ENCODE peak calls at places on chromosomes 1 and 21, in six cellular contexts. I, T, X, N, K and B are unnamed samples.
A peak's percentile ranks its signal among the peaks of the same experiment; 100 is the strongest.

GRCh38 chr1:160161965-160162705 is 10.7 kb downstream of the ATP1A4 start:
- DNase-seq in I (no peak), N (no peak), X (peak; percentile 38), K (no peak), T (no peak), B (no peak)

GRCh38 chr1:155297431-155297830 is 3.8 kb downstream of the PKLR start:
- DNase-seq in X (no peak), I (no peak), N (no peak), K (no peak), T (no peak), B (no peak)

GRCh38 chr1:212423879-212424278 is 8.8 kb upstream of the NENF start:
- DNase-seq in K (no peak), I (no peak), T (no peak), X (no peak), N (no peak), B (no peak)

GRCh38 chr1:212286437-212287131 is 1.4 kb downstream of the PPP2R5A start:
- DNase-seq in I (no peak), X (peak; percentile 17), K (no peak), T (peak; percentile 45), N (no peak), B (no peak)

GRCh38 chr1:24964811-24965570 is 34.9 kb upstream of the RUNX3 start:
- DNase-seq in I (peak; percentile 89), X (no peak), K (peak; percentile 56), T (no peak), N (no peak), B (no peak)

GRCh38 chr1:223001653-223002634 is 141.1 kb downstream of the TLR5 start:
- DNase-seq in I (no peak), T (no peak), X (no peak), N (no peak), K (no peak), B (no peak)

GRCh38 chr1:17162941-17163340 is 42.0 kb upstream of the PADI1 start:
- DNase-seq in K (no peak), T (no peak), X (no peak), I (no peak), N (no peak), B (no peak)

GRCh38 chr1:41678141-41678878 is 193.8 kb upstream of the EDN2 start:
- DNase-seq in K (peak; percentile 82), T (no peak), N (no peak), I (no peak), X (peak; percentile 57), B (no peak)

GRCh38 chr1:208506812-208507211 is 262.6 kb upstream of the PLXNA2 start:
- DNase-seq in I (no peak), T (no peak), N (no peak), K (no peak), X (no peak), B (no peak)

GRCh38 chr1:22285545-22286396 is 142.9 kb upstream of the WNT4 start:
- DNase-seq in N (no peak), X (peak; percentile 24), K (no peak), I (no peak), T (no peak), B (no peak)

GRCh38 chr1:169110265-169110664 is 3.8 kb downstream of the ATP1B1 start:
- DNase-seq in T (no peak), N (no peak), I (no peak), K (no peak), X (no peak), B (no peak)

GRCh38 chr1:94182191-94182590 is 55.2 kb downstream of the ARHGAP29 start:
- DNase-seq in X (peak; percentile 21), N (no peak), I (no peak), K (no peak), T (no peak), B (no peak)

GRCh38 chr1:11180342-11180744 is 8.8 kb upstream of the ANGPTL7 start:
- DNase-seq in I (no peak), K (no peak), N (no peak), X (peak; percentile 64), T (no peak), B (no peak)

GRCh38 chr1:221169447-221169889 is 290.2 kb downstream of the HLX start:
- DNase-seq in X (peak; percentile 54), K (no peak), T (no peak), I (no peak), N (no peak), B (no peak)

GRCh38 chr1:205456868-205457724 is 1.3 kb upstream of the BLACAT1 start:
- DNase-seq in K (peak; percentile 29), X (no peak), T (no peak), N (no peak), I (no peak), B (no peak)

GRCh38 chr21:16891821-16892220 is 621.0 kb upstream of the CXADR start:
- DNase-seq in K (no peak), X (peak; percentile 94), I (no peak), N (no peak), T (no peak), B (no peak)

GRCh38 chr1:46522184-46522968 is 29.1 kb downstream of the KNCN start:
- DNase-seq in K (no peak), I (no peak), N (no peak), X (peak; percentile 91), T (peak; percentile 96), B (no peak)

GRCh38 chr1:93756656-93757055 is 75.0 kb upstream of the BCAR3 start:
- DNase-seq in N (no peak), T (no peak), K (no peak), X (no peak), I (no peak), B (no peak)

GRCh38 chr1:202200112-202200548 is 6.5 kb downstream of the LGR6 start:
- DNase-seq in T (no peak), K (no peak), N (peak; percentile 53), X (peak; percentile 10), I (no peak), B (no peak)

GRCh38 chr1:109785446-109786106 is 21.9 kb upstream of the EPS8L3 start:
- DNase-seq in X (no peak), I (no peak), T (no peak), N (no peak), K (no peak), B (no peak)

GRCh38 chr1:221869759-221870158 is 127.9 kb upstream of the DUSP10 start:
- DNase-seq in K (no peak), N (no peak), I (no peak), T (no peak), X (no peak), B (no peak)

GRCh38 chr1:192243721-192244120 is 73.1 kb upstream of the RGS21 start:
- DNase-seq in N (no peak), T (no peak), I (no peak), K (no peak), X (no peak), B (no peak)

GRCh38 chr1:121519042-121519755 is 334.4 kb downstream of the SRGAP2C start:
- DNase-seq in N (peak; percentile 40), K (peak; percentile 62), I (peak; percentile 81), T (no peak), X (peak; percentile 4), B (no peak)

GRCh38 chr1:206821493-206821892 is 43.9 kb upstream of the IL20 start:
- DNase-seq in T (no peak), K (no peak), I (no peak), X (no peak), N (no peak), B (no peak)

GRCh38 chr1:109768700-109769325 is 5.1 kb upstream of the EPS8L3 start:
- DNase-seq in I (no peak), K (peak; percentile 24), X (no peak), T (no peak), N (no peak), B (no peak)

GRCh38 chr21:29721964-29722363 is 217.8 kb downstream of the GRIK1 start:
- DNase-seq in T (no peak), N (no peak), I (no peak), K (no peak), X (no peak), B (no peak)

GRCh38 chr1:64470670-64471217 is 815 bp downstream of the CACHD1 start:
- DNase-seq in I (no peak), K (peak; percentile 55), N (peak; percentile 15), X (peak; percentile 18), T (no peak), B (no peak)

GRCh38 chr1:52057245-52057644 is 1.1 kb downstream of the BTF3L4 start:
- DNase-seq in I (no peak), T (no peak), N (no peak), K (no peak), X (no peak), B (no peak)